ENCODE peak calls at places on chromosome 22, in ten cellular contexts. N, H, Y, O, M, I, L, J, A and V are unnamed samples.

GRCh38 chr22:39514373-39514973 is 5.9 kb upstream of the ATF4 start:
- DNase-seq in A (peak), J (peak), I (no peak), M (peak), H (peak), N (no peak), L (peak), Y (no peak), O (peak), V (no peak)

GRCh38 chr22:43567691-43568308 is 156.0 kb downstream of the MPPED1 start:
- DNase-seq in A (no peak), M (no peak), L (no peak), Y (no peak), J (no peak), H (no peak), O (peak), N (no peak), I (no peak), V (no peak)

GRCh38 chr22:25747245-25747944 is 5.4 kb downstream of the MYO18B start:
- DNase-seq in J (peak), Y (peak), H (no peak), I (peak), A (no peak), L (peak), O (peak), M (peak), N (peak), V (peak)

GRCh38 chr22:35910013-35910860 is 118.4 kb downstream of the RBFOX2 start:
- DNase-seq in M (no peak), H (no peak), J (peak), L (no peak), I (no peak), O (peak), N (no peak), A (no peak), Y (no peak), V (no peak)

GRCh38 chr22:46010177-46010867 is 33.4 kb upstream of the WNT7B start:
- DNase-seq in H (no peak), A (no peak), Y (no peak), M (peak), O (peak), I (no peak), N (peak), L (no peak), J (peak), V (peak)

GRCh38 chr22:20027966-20028854 is 7.3 kb downstream of the TANGO2 start:
- DNase-seq in M (no peak), I (peak), J (no peak), L (no peak), A (no peak), O (peak), Y (no peak), H (no peak), N (peak), V (no peak)

GRCh38 chr22:23237841-23238240 is 57.5 kb downstream of the BCR start:
- DNase-seq in Y (no peak), H (no peak), L (no peak), O (no peak), A (no peak), M (no peak), I (no peak), N (no peak), J (no peak), V (no peak)

GRCh38 chr22:28018461-28018927 is 99.4 kb upstream of the PITPNB start:
- DNase-seq in Y (peak), J (no peak), H (peak), L (peak), O (no peak), M (peak), N (no peak), A (no peak), I (no peak), V (no peak)

GRCh38 chr22:26573026-26573662 is 16.8 kb downstream of the TPST2 start:
- DNase-seq in H (no peak), J (peak), M (peak), Y (peak), A (no peak), O (peak), I (peak), L (peak), N (no peak), V (peak)

GRCh38 chr22:49705631-49706352 is 121.9 kb downstream of the BRD1 start:
- DNase-seq in L (no peak), O (no peak), A (no peak), Y (peak), J (no peak), N (no peak), I (no peak), H (no peak), M (no peak), V (no peak)

GRCh38 chr22:46364341-46365165 is 29.0 kb downstream of the TRMU start:
- DNase-seq in O (no peak), J (no peak), L (no peak), H (no peak), M (no peak), Y (no peak), A (no peak), N (no peak), I (no peak), V (no peak)

GRCh38 chr22:41021655-41022454 is 70.5 kb upstream of the EP300 start:
- DNase-seq in A (peak), J (peak), H (peak), I (peak), Y (peak), L (peak), O (peak), M (peak), N (peak), V (peak)

GRCh38 chr22:42316988-42317387 is 46.5 kb upstream of the TCF20 start:
- DNase-seq in N (peak), L (no peak), A (no peak), J (peak), Y (no peak), O (peak), H (no peak), M (peak), I (peak), V (peak)

GRCh38 chr22:19723165-19723989 is at the start of gene GP1BB:
- DNase-seq in M (no peak), O (peak), Y (no peak), A (no peak), L (no peak), I (no peak), J (no peak), N (no peak), H (no peak), V (no peak)

GRCh38 chr22:39369186-39369585 is 19.4 kb downstream of the SYNGR1 start:
- DNase-seq in M (no peak), J (no peak), L (no peak), O (no peak), N (no peak), I (no peak), Y (no peak), A (no peak), H (no peak), V (no peak)

GRCh38 chr22:45577746-45578523 is 75.3 kb downstream of the FBLN1 start:
- DNase-seq in H (peak), A (peak), O (peak), Y (peak), L (peak), I (peak), J (peak), N (peak), M (peak), V (peak)

GRCh38 chr22:50032109-50032871 is 19.7 kb upstream of the IL17REL start:
- DNase-seq in A (no peak), J (no peak), O (no peak), Y (no peak), I (no peak), H (no peak), L (no peak), N (no peak), M (no peak), V (no peak)

GRCh38 chr22:39148024-39148726 is 4.3 kb downstream of the CBX7 start:
- DNase-seq in O (no peak), A (no peak), M (no peak), N (no peak), I (no peak), J (no peak), L (no peak), H (peak), Y (no peak), V (no peak)

GRCh38 chr22:44409211-44409648 is 88.8 kb downstream of the RTL6 start:
- DNase-seq in A (no peak), H (no peak), Y (peak), J (no peak), L (no peak), N (no peak), O (no peak), I (no peak), M (no peak), V (no peak)

GRCh38 chr22:23781065-23781464 is 5.7 kb upstream of the SMARCB1 start:
- DNase-seq in O (no peak), M (no peak), N (no peak), I (no peak), L (no peak), J (no peak), Y (no peak), A (no peak), H (no peak), V (no peak)

GRCh38 chr22:24703101-24703500 is 71.4 kb downstream of the PIWIL3 start:
- DNase-seq in H (no peak), O (peak), I (peak), N (no peak), L (no peak), Y (no peak), M (no peak), A (peak), J (no peak), V (peak)

GRCh38 chr22:27885977-27886842 is 32.8 kb downstream of the PITPNB start:
- DNase-seq in I (peak), Y (no peak), L (peak), J (peak), H (peak), N (peak), A (peak), M (peak), O (peak), V (peak)

GRCh38 chr22:50500452-50500851 is 7.0 kb downstream of the LMF2 start:
- DNase-seq in I (no peak), L (no peak), N (no peak), Y (no peak), A (no peak), M (no peak), H (no peak), J (no peak), O (no peak), V (no peak)

GRCh38 chr22:27810566-27810965 is 9.0 kb upstream of the MN1 start:
- DNase-seq in M (peak), A (peak), Y (peak), H (peak), I (peak), N (no peak), L (peak), J (peak), O (peak), V (peak)

GRCh38 chr22:50579752-50580151 is 1.5 kb upstream of the CPT1B start:
- DNase-seq in H (no peak), N (no peak), J (no peak), I (no peak), M (no peak), L (no peak), O (no peak), A (no peak), Y (no peak), V (no peak)

GRCh38 chr22:31187627-31188026 is 24.5 kb upstream of the LIMK2 start:
- DNase-seq in A (no peak), O (no peak), L (no peak), M (no peak), H (no peak), J (no peak), N (no peak), Y (no peak), I (no peak), V (no peak)

GRCh38 chr22:41178425-41178975 is 26.6 kb upstream of the L3MBTL2 start:
- DNase-seq in N (no peak), O (no peak), A (peak), I (no peak), H (no peak), Y (peak), J (no peak), M (peak), L (peak), V (no peak)

DNA sequence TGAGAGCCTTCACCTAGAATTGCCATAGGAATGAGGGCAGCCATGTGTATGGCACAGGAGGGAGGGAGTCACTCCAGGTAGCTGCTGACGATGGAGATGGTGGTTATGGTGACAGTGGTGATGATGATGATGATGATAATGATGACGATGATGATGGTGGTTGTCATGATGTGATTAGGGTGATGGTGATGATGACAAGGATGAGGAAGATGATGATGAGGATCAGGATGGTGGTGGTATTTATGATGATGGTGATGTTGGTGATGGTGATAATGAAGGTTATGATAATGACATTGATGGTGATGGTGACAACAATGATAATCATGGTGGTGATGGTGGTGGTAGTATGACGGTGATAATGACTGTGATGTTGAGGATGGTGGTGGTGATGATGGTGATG is 1130.5 kb downstream of the BRD1 start:
- DNase-seq in O (no peak), A (no peak), M (no peak), N (no peak), L (no peak), Y (no peak), H (no peak), I (no peak), J (no peak), V (no peak)
- TF ChIP-seq CTCF in O (no peak), A (no peak), M (no peak), N (no peak), L (no peak), Y (no peak), H (no peak), I (no peak), J (no peak), V (no peak)

GRCh38 chr22:37086184-37086583 is 23.3 kb downstream of the TMPRSS6 start:
- DNase-seq in M (no peak), O (no peak), J (no peak), N (no peak), Y (no peak), L (no peak), H (no peak), A (no peak), I (no peak), V (no peak)
- H3K4me3 ChIP-seq in M (no peak), O (no peak), J (no peak), N (no peak), Y (no peak), L (no peak), H (no peak), A (no peak), I (no peak), V (no peak)

GRCh38 chr22:29480512-29481264 is 670 bp downstream of the NEFH start:
- DNase-seq in J (peak), Y (no peak), O (peak), L (no peak), H (no peak), A (peak), M (no peak), N (peak), I (peak), V (peak)
- TF ChIP-seq CTCF in J (no peak), Y (no peak), O (peak), L (no peak), H (no peak), A (peak), M (no peak), N (no peak), I (no peak), V (no peak)

GRCh38 chr22:32203181-32204105 is 1.4 kb downstream of the RFPL2 start:
- DNase-seq in Y (no peak), I (no peak), H (no peak), N (no peak), L (no peak), M (no peak), A (no peak), O (no peak), J (no peak), V (no peak)
- H3K4me3 ChIP-seq in Y (peak), I (no peak), H (no peak), N (no peak), L (no peak), M (no peak), A (no peak), O (peak), J (no peak), V (no peak)